ENCODE peak calls at places on chromosome 2, in four cellular contexts. X, K, J and I are unnamed samples.

GRCh38 chr2:198916548-198916947 is 541.2 kb downstream of the SATB2 start:
- DNase-seq in X (no peak), K (no peak), J (no peak), I (no peak)

GRCh38 chr2:36287363-36288275 is 68.0 kb upstream of the CRIM1 start:
- DNase-seq in K (no peak), J (no peak), X (peak), I (no peak)

GRCh38 chr2:120436885-120437603 is 91.1 kb downstream of the INHBB start:
- DNase-seq in K (no peak), X (peak), J (no peak), I (peak)

GRCh38 chr2:7427293-7428060 is 510.3 kb downstream of the RNF144A start:
- DNase-seq in K (no peak), X (peak), J (peak), I (no peak)

GRCh38 chr2:102301867-102302362 is 9.4 kb upstream of the IL1RL1 start:
- DNase-seq in X (no peak), K (no peak), J (peak), I (no peak)

GRCh38 chr2:39381653-39382052 is 55.4 kb downstream of the MAP4K3 start:
- DNase-seq in K (no peak), X (no peak), J (no peak), I (no peak)

GRCh38 chr2:10188211-10188610 is 65.7 kb downstream of the RRM2 start:
- DNase-seq in X (peak), K (no peak), J (no peak), I (no peak)

GRCh38 chr2:217909156-217909820 is 93.5 kb downstream of the TNS1 start:
- DNase-seq in K (peak), J (no peak), X (no peak), I (no peak)

GRCh38 chr2:129777757-129778607 is 201.5 kb upstream of the RAB6C start:
- DNase-seq in J (no peak), K (no peak), X (no peak), I (peak)

GRCh38 chr2:73964223-73964622 is 20.5 kb upstream of the TET3 start:
- DNase-seq in X (no peak), J (no peak), K (no peak), I (no peak)

GRCh38 chr2:181907635-181908034 is 16.1 kb downstream of the ITPRID2 start:
- DNase-seq in K (no peak), X (no peak), J (no peak), I (no peak)

GRCh38 chr2:28898048-28898447 is 3.6 kb downstream of the WDR43 start:
- DNase-seq in J (no peak), X (no peak), K (no peak), I (no peak)
- H3K4me3 ChIP-seq in J (no peak), X (peak), K (no peak), I (no peak)

DNA sequence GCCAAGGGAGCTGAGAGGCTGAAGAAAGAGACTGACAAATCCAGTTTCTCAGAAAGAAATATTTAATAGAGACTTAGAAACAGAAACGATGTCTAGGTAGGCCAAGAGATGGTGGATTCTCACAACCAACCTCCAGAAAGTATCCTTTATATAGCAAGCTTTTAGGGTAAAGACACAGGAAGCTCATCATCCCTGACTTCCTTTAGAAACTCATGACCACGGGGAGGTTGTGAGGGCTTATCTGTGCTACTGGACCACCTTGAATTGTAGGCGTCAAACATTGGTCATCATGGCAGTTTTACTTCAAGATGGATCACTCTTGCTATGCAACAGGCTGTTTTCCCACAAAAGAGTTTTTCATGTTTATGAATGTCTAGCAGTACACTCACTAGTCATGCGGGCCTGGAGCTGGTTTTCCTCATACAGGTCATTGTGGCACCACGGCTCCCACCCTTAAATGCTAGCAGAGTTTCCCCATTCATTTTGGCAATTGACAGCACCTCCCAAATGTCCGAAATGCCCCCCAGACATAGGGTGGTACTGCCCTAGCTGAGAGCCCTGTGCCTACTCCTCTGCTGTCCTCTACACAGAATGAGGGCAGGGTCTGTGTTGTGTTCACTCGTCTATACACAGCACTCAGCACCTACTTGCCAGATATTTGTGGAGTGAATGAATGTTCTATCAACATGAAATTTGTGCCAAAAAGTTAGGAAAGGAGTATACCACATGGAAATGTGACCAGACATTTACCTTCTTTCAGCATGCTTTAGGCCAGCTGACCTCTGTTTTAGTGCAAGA is 89.0 kb downstream of the TMEM247 start:
- DNase-seq in K (no peak), X (no peak), J (peak), I (no peak)
- H3K4me3 ChIP-seq in K (no peak), X (no peak), J (no peak), I (peak)

GRCh38 chr2:201406077-201406662 is 45.1 kb downstream of the TRAK2 start:
- DNase-seq in J (no peak), X (peak), K (no peak), I (no peak)
- H3K4me3 ChIP-seq in J (no peak), X (peak), K (no peak), I (no peak)

GRCh38 chr2:46334389-46335345 is 37.5 kb downstream of the EPAS1 start:
- DNase-seq in K (no peak), J (no peak), X (peak), I (peak)

GRCh38 chr2:46335404-46335965 is 38.3 kb downstream of the EPAS1 start:
- DNase-seq in K (peak), J (peak), X (peak), I (peak)

GRCh38 chr2:46335966-46336436 is 38.8 kb downstream of the EPAS1 start:
- DNase-seq in K (no peak), X (no peak), J (no peak), I (no peak)

GRCh38 chr2:46332686-46333281 is 35.6 kb downstream of the EPAS1 start:
- DNase-seq in K (no peak), J (no peak), X (no peak), I (peak)

DNA sequence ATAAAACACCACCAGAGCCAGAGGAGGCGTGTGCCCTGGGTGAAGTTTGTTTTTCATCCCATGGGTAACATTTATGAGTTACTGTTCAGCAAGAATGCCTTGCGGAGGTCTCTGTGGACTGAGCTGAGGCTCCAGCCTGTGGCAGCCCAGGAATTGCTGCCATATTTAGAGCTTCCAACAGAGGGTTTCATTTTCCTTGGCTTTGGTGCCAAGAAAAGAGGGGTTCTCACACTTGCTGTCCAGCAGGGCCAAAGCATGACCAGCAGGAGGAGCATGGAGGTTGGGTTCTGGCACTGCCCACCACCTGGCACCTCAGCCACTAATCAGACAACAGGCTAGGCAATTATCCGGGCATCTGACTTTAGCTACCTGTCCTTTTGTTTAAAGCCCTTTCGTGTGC is 36.7 kb downstream of the EPAS1 start:
- DNase-seq in K (peak), J (no peak), X (no peak), I (peak)
- H3K4me3 ChIP-seq in K (no peak), J (no peak), X (no peak), I (peak)

GRCh38 chr2:71330585-71331330 is 824 bp upstream of the ZNF638 start:
- DNase-seq in K (no peak), J (no peak), X (no peak), I (no peak)
- H3K4me3 ChIP-seq in K (no peak), J (peak), X (no peak), I (peak)

GRCh38 chr2:75055307-75055819 is 96.9 kb downstream of the POLE4 start:
- DNase-seq in K (no peak), J (peak), X (no peak), I (no peak)

GRCh38 chr2:75054296-75054695 is 95.9 kb downstream of the POLE4 start:
- DNase-seq in X (peak), J (no peak), K (no peak), I (no peak)

GRCh38 chr2:75053484-75054112 is 95.2 kb downstream of the POLE4 start:
- DNase-seq in J (peak), X (no peak), K (no peak), I (no peak)

GRCh38 chr2:75055820-75056675 is 97.6 kb downstream of the POLE4 start:
- DNase-seq in X (peak), J (no peak), K (no peak), I (no peak)
- H3K4me3 ChIP-seq in X (no peak), J (no peak), K (no peak), I (no peak)

DNA sequence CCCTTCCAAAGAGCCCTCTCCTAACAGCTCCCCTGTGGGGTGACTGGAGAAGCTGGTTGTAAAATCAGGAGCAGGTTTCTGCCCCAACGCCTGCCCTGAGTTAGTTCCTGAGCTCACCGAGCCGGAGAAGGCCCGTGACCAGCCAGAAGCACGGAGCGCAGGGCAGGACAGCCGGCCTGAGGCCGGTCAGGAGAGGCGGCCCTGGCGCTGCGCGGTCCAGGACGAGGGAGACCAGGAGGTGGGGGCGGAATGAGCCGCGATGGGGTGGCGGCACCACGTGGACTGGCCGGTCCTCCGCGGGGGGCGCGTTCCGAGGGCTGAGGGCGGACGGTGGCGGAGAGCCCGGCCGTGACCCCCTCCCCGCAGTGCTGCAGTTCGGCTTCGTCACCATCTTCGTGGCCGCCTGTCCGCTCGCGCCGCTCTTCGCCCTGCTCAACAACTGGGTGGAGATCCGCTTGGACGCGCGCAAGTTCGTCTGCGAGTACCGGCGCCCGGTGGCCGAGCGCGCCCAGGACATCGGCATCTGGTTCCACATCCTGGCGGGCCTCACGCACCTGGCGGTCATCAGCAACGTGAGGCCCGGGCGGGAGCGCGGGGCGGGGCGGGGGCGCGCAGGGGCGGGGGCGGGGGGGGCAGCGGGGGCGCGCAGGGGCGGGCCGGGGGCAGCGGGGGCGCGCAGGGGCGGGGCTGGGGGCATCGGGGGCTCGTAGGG is 29.0 kb downstream of the ANO7 start:
- DNase-seq in K (peak), X (peak), J (peak), I (peak)
- H3K4me3 ChIP-seq in K (no peak), X (no peak), J (peak), I (peak)

GRCh38 chr2:175167792-175168563 is at the start of gene ATF2:
- DNase-seq in J (peak), X (peak), K (peak), I (peak)

GRCh38 chr2:175164235-175164634 is 3.8 kb downstream of the ATF2 start:
- DNase-seq in K (no peak), X (no peak), J (no peak), I (no peak)

GRCh38 chr2:175168564-175168945 is 552 bp upstream of the ATF2 start:
- DNase-seq in K (no peak), X (no peak), J (no peak), I (no peak)

GRCh38 chr2:175167076-175167791 is 769 bp downstream of the ATF2 start:
- DNase-seq in X (peak), J (peak), K (peak), I (peak)

GRCh38 chr2:175166216-175166824 is 1.7 kb downstream of the ATF2 start:
- DNase-seq in K (no peak), J (no peak), X (no peak), I (no peak)
- H3K4me3 ChIP-seq in K (no peak), J (peak), X (peak), I (peak)

DNA sequence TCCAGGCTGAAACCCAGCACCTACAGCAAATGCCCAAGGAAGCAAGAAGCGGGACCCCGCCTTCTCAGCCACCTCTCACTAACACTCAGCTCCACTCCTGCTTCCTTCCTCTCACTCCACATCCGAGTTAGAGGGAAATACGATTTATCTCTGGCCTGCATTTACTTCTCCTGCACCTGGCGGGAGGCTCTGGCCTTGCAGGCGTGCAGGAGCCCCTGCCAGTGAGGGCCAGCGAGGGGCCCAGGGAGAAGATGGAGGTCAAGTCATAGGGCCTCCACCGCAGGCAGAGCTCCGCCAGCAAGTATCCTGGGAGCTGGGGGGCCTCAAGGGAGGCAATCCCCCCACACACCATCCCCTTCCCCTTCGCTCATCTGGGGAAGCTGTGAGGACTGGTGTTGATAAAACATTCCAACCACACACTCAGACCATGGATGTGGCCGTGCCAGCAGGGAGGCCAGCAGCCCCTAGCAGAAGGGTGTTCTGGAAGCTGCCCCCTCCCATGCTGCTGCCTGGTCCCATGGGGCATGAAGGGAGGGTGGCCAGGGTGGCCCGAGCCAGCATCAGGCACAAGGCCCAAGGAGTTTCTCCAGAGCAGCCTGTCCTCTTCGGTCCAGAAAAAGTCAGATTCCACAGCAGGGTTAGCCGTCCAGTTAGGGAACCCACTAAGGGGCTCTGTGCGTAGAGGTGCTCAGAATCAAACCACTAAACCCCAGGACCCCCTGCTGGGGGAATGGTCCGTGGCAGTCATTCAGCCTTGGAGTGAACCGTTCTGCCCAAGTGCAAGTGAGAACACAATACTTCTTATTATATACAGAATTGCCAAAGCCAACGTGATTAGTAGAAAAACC is 91.2 kb downstream of the HDAC4 start:
- DNase-seq in J (no peak), K (peak), X (no peak), I (peak)
- H3K4me3 ChIP-seq in J (no peak), K (no peak), X (peak), I (peak)